ENCODE peak calls at places on chromosomes 6 and 20, in four cellular contexts. One of them, this sample, is unnamed.

GRCh38 chr20:62368629-62369507 is 1.8 kb upstream of the LAMA5 start:
- DNase-seq in AG04450: no peak
- DNase-seq in WERI-Rb-1: peak; percentile 96
- DNase-seq in activated B cell treated with CpG ODN at 0.5 μM for 24 hours: no peak
- DNase-seq in this sample: no peak

GRCh38 chr6:64712606-64713005 is 994.4 kb downstream of the EYS start:
- DNase-seq in AG04450: no peak
- DNase-seq in WERI-Rb-1: no peak
- DNase-seq in activated B cell treated with CpG ODN at 0.5 μM for 24 hours: no peak
- DNase-seq in this sample: no peak

GRCh38 chr20:45363611-45364492 is 896 bp downstream of the SYS1 start:
- DNase-seq in AG04450: no peak
- DNase-seq in WERI-Rb-1: no peak
- DNase-seq in activated B cell treated with CpG ODN at 0.5 μM for 24 hours: no peak
- DNase-seq in this sample: no peak

GRCh38 chr6:7087066-7087465 is 20.7 kb upstream of the RREB1 start:
- DNase-seq in AG04450: no peak
- DNase-seq in WERI-Rb-1: peak; percentile 21
- DNase-seq in activated B cell treated with CpG ODN at 0.5 μM for 24 hours: no peak
- DNase-seq in this sample: no peak

GRCh38 chr20:32287231-32287638 is 9.8 kb downstream of the KIF3B start:
- DNase-seq in AG04450: no peak
- DNase-seq in WERI-Rb-1: no peak
- DNase-seq in activated B cell treated with CpG ODN at 0.5 μM for 24 hours: no peak
- DNase-seq in this sample: no peak

GRCh38 chr6:90729057-90729456 is 142.2 kb upstream of the MAP3K7 start:
- DNase-seq in AG04450: no peak
- DNase-seq in WERI-Rb-1: no peak
- DNase-seq in activated B cell treated with CpG ODN at 0.5 μM for 24 hours: no peak
- DNase-seq in this sample: no peak

GRCh38 chr6:11589261-11589660 is 51.7 kb downstream of the TMEM170B start:
- DNase-seq in AG04450: no peak
- DNase-seq in WERI-Rb-1: no peak
- DNase-seq in activated B cell treated with CpG ODN at 0.5 μM for 24 hours: no peak
- DNase-seq in this sample: no peak

GRCh38 chr6:68239034-68239433 is 396.0 kb upstream of the ADGRB3 start:
- DNase-seq in AG04450: no peak
- DNase-seq in WERI-Rb-1: no peak
- DNase-seq in activated B cell treated with CpG ODN at 0.5 μM for 24 hours: no peak
- DNase-seq in this sample: no peak

GRCh38 chr6:8552023-8552422 is 116.7 kb upstream of the SLC35B3 start:
- DNase-seq in AG04450: no peak
- DNase-seq in WERI-Rb-1: no peak
- DNase-seq in activated B cell treated with CpG ODN at 0.5 μM for 24 hours: no peak
- DNase-seq in this sample: no peak

GRCh38 chr6:37168809-37169457 is 1.0 kb upstream of the PIM1 start:
- DNase-seq in AG04450: no peak
- DNase-seq in WERI-Rb-1: peak; percentile 24
- DNase-seq in activated B cell treated with CpG ODN at 0.5 μM for 24 hours: no peak
- DNase-seq in this sample: no peak

GRCh38 chr20:17965042-17965697 is 3.4 kb downstream of the SNX5 start:
- DNase-seq in AG04450: no peak
- DNase-seq in WERI-Rb-1: no peak
- DNase-seq in activated B cell treated with CpG ODN at 0.5 μM for 24 hours: no peak
- DNase-seq in this sample: no peak

GRCh38 chr6:4388675-4389074 is 253.3 kb upstream of the ECI2 start:
- DNase-seq in AG04450: no peak
- DNase-seq in WERI-Rb-1: no peak
- DNase-seq in activated B cell treated with CpG ODN at 0.5 μM for 24 hours: no peak
- DNase-seq in this sample: no peak

GRCh38 chr20:40687384-40688128 is 1.5 kb downstream of the MAFB start:
- DNase-seq in AG04450: no peak
- DNase-seq in WERI-Rb-1: peak; percentile 25
- DNase-seq in activated B cell treated with CpG ODN at 0.5 μM for 24 hours: no peak
- DNase-seq in this sample: no peak

GRCh38 chr20:38747495-38748096 is 664 bp upstream of the ACTR5 start:
- DNase-seq in AG04450: no peak
- DNase-seq in WERI-Rb-1: peak; percentile 16
- DNase-seq in activated B cell treated with CpG ODN at 0.5 μM for 24 hours: no peak
- DNase-seq in this sample: no peak

GRCh38 chr20:58709703-58710039 is 17.1 kb downstream of the NPEPL1 start:
- DNase-seq in AG04450: no peak
- DNase-seq in WERI-Rb-1: no peak
- DNase-seq in activated B cell treated with CpG ODN at 0.5 μM for 24 hours: no peak
- DNase-seq in this sample: no peak

GRCh38 chr6:139364302-139364981 is 10.0 kb downstream of the CITED2 start:
- DNase-seq in AG04450: no peak
- DNase-seq in WERI-Rb-1: no peak
- DNase-seq in activated B cell treated with CpG ODN at 0.5 μM for 24 hours: no peak
- DNase-seq in this sample: peak; percentile 6

GRCh38 chr6:36679043-36679821 is 718 bp downstream of the CDKN1A start:
- DNase-seq in AG04450: no peak
- DNase-seq in WERI-Rb-1: peak; percentile 61
- DNase-seq in activated B cell treated with CpG ODN at 0.5 μM for 24 hours: peak; percentile 65
- DNase-seq in this sample: peak; percentile 60

GRCh38 chr6:36786055-36786675 is 53.1 kb downstream of the CPNE5 start:
- DNase-seq in AG04450: no peak
- DNase-seq in WERI-Rb-1: no peak
- DNase-seq in activated B cell treated with CpG ODN at 0.5 μM for 24 hours: no peak
- DNase-seq in this sample: no peak

GRCh38 chr20:17595846-17596245 is 26.0 kb downstream of the DSTN start:
- DNase-seq in AG04450: no peak
- DNase-seq in WERI-Rb-1: no peak
- DNase-seq in activated B cell treated with CpG ODN at 0.5 μM for 24 hours: no peak
- DNase-seq in this sample: no peak

GRCh38 chr6:6968357-6968730 is 139.4 kb upstream of the RREB1 start:
- DNase-seq in AG04450: no peak
- DNase-seq in WERI-Rb-1: no peak
- DNase-seq in activated B cell treated with CpG ODN at 0.5 μM for 24 hours: no peak
- DNase-seq in this sample: no peak

GRCh38 chr6:87198496-87198895 is 43.1 kb downstream of the ZNF292 start:
- DNase-seq in AG04450: no peak
- DNase-seq in WERI-Rb-1: no peak
- DNase-seq in activated B cell treated with CpG ODN at 0.5 μM for 24 hours: no peak
- DNase-seq in this sample: no peak

GRCh38 chr6:16212276-16212675 is 26.1 kb upstream of the GMPR start:
- DNase-seq in AG04450: no peak
- DNase-seq in WERI-Rb-1: no peak
- DNase-seq in activated B cell treated with CpG ODN at 0.5 μM for 24 hours: no peak
- DNase-seq in this sample: no peak

GRCh38 chr6:7144810-7145209 is 37.0 kb downstream of the RREB1 start:
- DNase-seq in AG04450: no peak
- DNase-seq in WERI-Rb-1: no peak
- DNase-seq in activated B cell treated with CpG ODN at 0.5 μM for 24 hours: no peak
- DNase-seq in this sample: no peak

GRCh38 chr6:168157272-168158007 is 78.4 kb upstream of the FRMD1 start:
- DNase-seq in AG04450: peak; percentile 15
- DNase-seq in WERI-Rb-1: peak; percentile 63
- DNase-seq in activated B cell treated with CpG ODN at 0.5 μM for 24 hours: no peak
- DNase-seq in this sample: no peak

GRCh38 chr6:31576897-31577341 is 1.6 kb downstream of the TNF start:
- DNase-seq in AG04450: no peak
- DNase-seq in WERI-Rb-1: no peak
- DNase-seq in activated B cell treated with CpG ODN at 0.5 μM for 24 hours: no peak
- DNase-seq in this sample: no peak

GRCh38 chr6:118350881-118351430 is 197.1 kb upstream of the PLN start:
- DNase-seq in AG04450: peak; percentile 82
- DNase-seq in WERI-Rb-1: no peak
- DNase-seq in activated B cell treated with CpG ODN at 0.5 μM for 24 hours: no peak
- DNase-seq in this sample: no peak

GRCh38 chr6:133057352-133057751 is 183.8 kb upstream of the EYA4 start:
- DNase-seq in AG04450: no peak
- DNase-seq in WERI-Rb-1: no peak
- DNase-seq in activated B cell treated with CpG ODN at 0.5 μM for 24 hours: no peak
- DNase-seq in this sample: no peak

GRCh38 chr6:35082733-35083403 is 58.3 kb downstream of the TCP11 start:
- DNase-seq in AG04450: no peak
- DNase-seq in WERI-Rb-1: no peak
- DNase-seq in activated B cell treated with CpG ODN at 0.5 μM for 24 hours: no peak
- DNase-seq in this sample: no peak

GRCh38 chr20:54061106-54061881 is 9.1 kb downstream of the BCAS1 start:
- DNase-seq in AG04450: no peak
- DNase-seq in WERI-Rb-1: no peak
- DNase-seq in activated B cell treated with CpG ODN at 0.5 μM for 24 hours: no peak
- DNase-seq in this sample: no peak

GRCh38 chr20:59831901-59832240 is 101.6 kb downstream of the SYCP2 start:
- DNase-seq in AG04450: no peak
- DNase-seq in WERI-Rb-1: no peak
- DNase-seq in activated B cell treated with CpG ODN at 0.5 μM for 24 hours: no peak
- DNase-seq in this sample: no peak

GRCh38 chr6:36197739-36198221 is 1.2 kb downstream of the BRPF3 start:
- DNase-seq in AG04450: no peak
- DNase-seq in WERI-Rb-1: no peak
- DNase-seq in activated B cell treated with CpG ODN at 0.5 μM for 24 hours: no peak
- DNase-seq in this sample: no peak

GRCh38 chr20:38804243-38804642 is 1.3 kb upstream of the PPP1R16B start:
- DNase-seq in AG04450: no peak
- DNase-seq in WERI-Rb-1: no peak
- DNase-seq in activated B cell treated with CpG ODN at 0.5 μM for 24 hours: no peak
- DNase-seq in this sample: no peak

GRCh38 chr6:55578537-55579363 is at the start of gene HMGCLL1:
- DNase-seq in AG04450: no peak
- DNase-seq in WERI-Rb-1: peak; percentile 78
- DNase-seq in activated B cell treated with CpG ODN at 0.5 μM for 24 hours: no peak
- DNase-seq in this sample: peak; percentile 3

GRCh38 chr6:169677096-169677495 is 24.7 kb downstream of the WDR27 start:
- DNase-seq in AG04450: no peak
- DNase-seq in WERI-Rb-1: no peak
- DNase-seq in activated B cell treated with CpG ODN at 0.5 μM for 24 hours: no peak
- DNase-seq in this sample: no peak

GRCh38 chr6:149366237-149366921 is 33.7 kb upstream of the SUMO4 start:
- DNase-seq in AG04450: no peak
- DNase-seq in WERI-Rb-1: no peak
- DNase-seq in activated B cell treated with CpG ODN at 0.5 μM for 24 hours: no peak
- DNase-seq in this sample: no peak

DNA sequence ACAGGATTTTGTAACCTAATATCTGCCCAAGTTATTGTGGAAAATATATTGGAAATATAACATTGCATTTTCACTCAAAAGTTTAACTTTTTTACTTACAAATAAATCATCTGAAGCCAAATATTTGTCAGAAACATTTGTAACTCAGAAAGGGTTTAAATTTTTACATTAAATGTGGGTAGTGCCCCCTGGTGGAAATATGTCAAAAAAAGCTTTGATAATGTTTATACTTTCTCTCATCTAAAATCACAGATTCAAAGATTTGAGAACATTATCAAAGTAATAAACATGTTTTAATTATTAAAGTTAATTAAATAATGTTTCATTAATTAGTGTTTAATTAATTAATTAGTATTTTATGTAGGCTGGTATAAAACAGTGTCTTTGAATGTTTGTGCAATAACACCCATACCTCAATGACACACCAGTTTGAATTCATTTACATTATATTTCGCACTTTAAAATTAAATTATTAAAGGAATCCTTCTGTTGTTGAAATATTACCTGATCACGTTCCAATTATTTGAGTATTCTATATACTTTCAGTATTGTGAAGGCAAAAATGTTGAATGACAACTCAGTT is 320.1 kb upstream of the FKBP1C start:
- DNase-seq in AG04450: no peak
- DNase-seq in WERI-Rb-1: no peak
- DNase-seq in activated B cell treated with CpG ODN at 0.5 μM for 24 hours: no peak
- DNase-seq in this sample: no peak
- TF ChIP-seq CTCF in AG04450: peak; percentile 13
- TF ChIP-seq CTCF in WERI-Rb-1: no peak
- TF ChIP-seq CTCF in activated B cell treated with CpG ODN at 0.5 μM for 24 hours: no peak
- TF ChIP-seq CTCF in this sample: peak; percentile 31

GRCh38 chr6:144036064-144036873 is 28.2 kb upstream of the PLAGL1 start:
- DNase-seq in AG04450: no peak
- DNase-seq in WERI-Rb-1: no peak
- DNase-seq in activated B cell treated with CpG ODN at 0.5 μM for 24 hours: no peak
- DNase-seq in this sample: peak; percentile 13
- TF ChIP-seq CTCF in AG04450: no peak
- TF ChIP-seq CTCF in WERI-Rb-1: peak; percentile 7
- TF ChIP-seq CTCF in activated B cell treated with CpG ODN at 0.5 μM for 24 hours: no peak
- TF ChIP-seq CTCF in this sample: peak; percentile 20

GRCh38 chr20:36744764-36745191 is 1.1 kb downstream of the NDRG3 start:
- DNase-seq in AG04450: no peak
- DNase-seq in WERI-Rb-1: peak; percentile 58
- DNase-seq in activated B cell treated with CpG ODN at 0.5 μM for 24 hours: no peak
- DNase-seq in this sample: no peak

GRCh38 chr20:36744243-36744642 is 1.6 kb downstream of the NDRG3 start:
- DNase-seq in AG04450: no peak
- DNase-seq in WERI-Rb-1: no peak
- DNase-seq in activated B cell treated with CpG ODN at 0.5 μM for 24 hours: no peak
- DNase-seq in this sample: no peak

GRCh38 chr20:36742558-36742957 is 3.3 kb downstream of the NDRG3 start:
- DNase-seq in AG04450: no peak
- DNase-seq in WERI-Rb-1: no peak
- DNase-seq in activated B cell treated with CpG ODN at 0.5 μM for 24 hours: no peak
- DNase-seq in this sample: no peak

GRCh38 chr20:36745927-36746659 is at the start of gene NDRG3:
- DNase-seq in AG04450: peak; percentile 78
- DNase-seq in WERI-Rb-1: peak; percentile 94
- DNase-seq in activated B cell treated with CpG ODN at 0.5 μM for 24 hours: peak; percentile 84
- DNase-seq in this sample: peak; percentile 90

DNA sequence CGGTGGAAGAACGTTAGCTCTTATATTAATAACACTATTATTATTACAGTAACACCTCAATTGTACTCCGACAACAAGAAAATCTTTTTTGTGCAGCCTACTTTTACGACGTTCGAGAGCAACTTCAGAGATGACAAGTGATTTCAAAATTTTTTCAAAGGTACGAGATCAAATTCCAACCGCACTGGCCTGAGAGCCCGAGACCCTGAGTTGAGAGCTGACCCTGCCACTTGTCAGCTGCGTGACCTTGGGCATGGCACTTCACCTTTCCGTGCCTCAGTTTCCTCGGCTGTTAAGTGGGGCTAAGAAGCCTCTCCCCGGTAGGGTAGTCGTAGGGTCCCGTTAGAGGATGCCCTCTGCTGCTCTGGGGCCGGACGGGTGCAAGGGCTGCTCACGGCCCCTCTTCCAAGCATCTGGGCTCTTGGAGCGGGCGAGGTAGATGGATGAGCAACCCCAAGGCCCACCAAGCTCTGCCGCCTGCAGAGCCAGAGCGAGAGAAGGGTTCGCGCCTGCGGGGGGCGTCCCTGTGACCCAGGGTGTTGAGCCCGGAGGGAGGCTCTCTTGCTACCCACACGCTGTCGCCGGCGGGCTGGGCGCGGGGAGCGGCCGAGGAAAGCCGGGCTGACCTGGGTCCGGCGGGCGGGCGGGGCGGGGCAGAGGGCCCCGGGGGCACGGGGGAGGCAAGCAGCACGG is 510 bp downstream of the NDRG3 start:
- DNase-seq in AG04450: no peak
- DNase-seq in WERI-Rb-1: peak; percentile 48
- DNase-seq in activated B cell treated with CpG ODN at 0.5 μM for 24 hours: no peak
- DNase-seq in this sample: no peak
- TF ChIP-seq CTCF in AG04450: peak; percentile 5
- TF ChIP-seq CTCF in WERI-Rb-1: no peak
- TF ChIP-seq CTCF in activated B cell treated with CpG ODN at 0.5 μM for 24 hours: no peak
- TF ChIP-seq CTCF in this sample: no peak

GRCh38 chr6:83518946-83519489 is 6.7 kb downstream of the PRSS35 start:
- DNase-seq in AG04450: no peak
- DNase-seq in WERI-Rb-1: no peak
- DNase-seq in activated B cell treated with CpG ODN at 0.5 μM for 24 hours: no peak
- DNase-seq in this sample: no peak
- TF ChIP-seq CTCF in AG04450: peak; percentile 57
- TF ChIP-seq CTCF in WERI-Rb-1: peak; percentile 42
- TF ChIP-seq CTCF in activated B cell treated with CpG ODN at 0.5 μM for 24 hours: no peak
- TF ChIP-seq CTCF in this sample: peak; percentile 22

GRCh38 chr20:4092136-4092479 is 76.8 kb upstream of the RNF24 start:
- DNase-seq in AG04450: no peak
- DNase-seq in WERI-Rb-1: no peak
- DNase-seq in activated B cell treated with CpG ODN at 0.5 μM for 24 hours: no peak
- DNase-seq in this sample: no peak
- TF ChIP-seq CTCF in AG04450: no peak
- TF ChIP-seq CTCF in WERI-Rb-1: no peak
- TF ChIP-seq CTCF in activated B cell treated with CpG ODN at 0.5 μM for 24 hours: no peak
- TF ChIP-seq CTCF in this sample: no peak

This sample was measured in GM06990.